ENCODE peak calls at places on chromosomes 7 and 10, in eight cellular contexts. X, Z, H, V, G, Y, K and S are unnamed samples.

GRCh38 chr10:119060107-119060506 is 20.5 kb downstream of the EIF3A start:
- DNase-seq in Y (no peak), G (no peak), H (no peak), Z (no peak), X (no peak), K (no peak), V (no peak), S (no peak)

GRCh38 chr7:99788554-99788953 is 4.6 kb upstream of the CYP3A4 start:
- DNase-seq in Y (no peak), V (no peak), Z (no peak), K (peak; percentile 78), H (no peak), X (no peak), G (no peak), S (no peak)

GRCh38 chr7:55030314-55030713 is 11.5 kb downstream of the EGFR start:
- DNase-seq in K (peak; percentile 49), Y (no peak), H (no peak), G (no peak), Z (no peak), V (no peak), X (no peak), S (no peak)

GRCh38 chr7:129494041-129494440 is 8.3 kb upstream of the SMKR1 start:
- DNase-seq in Z (no peak), K (peak; percentile 89), V (no peak), Y (peak; percentile 19), X (no peak), H (no peak), G (no peak), S (no peak)

GRCh38 chr10:32379314-32379949 is 32.5 kb upstream of the EPC1 start:
- DNase-seq in X (no peak), G (no peak), Z (no peak), Y (peak; percentile 68), K (peak; percentile 80), H (no peak), V (no peak), S (no peak)

GRCh38 chr7:73839743-73840714 is 2.3 kb downstream of the METTL27 start:
- DNase-seq in K (no peak), G (no peak), X (peak; percentile 76), Y (no peak), H (no peak), V (no peak), Z (no peak), S (no peak)

GRCh38 chr7:140519007-140519399 is 39.7 kb upstream of the MKRN1 start:
- DNase-seq in X (no peak), Y (no peak), Z (no peak), V (no peak), K (no peak), G (peak; percentile 37), H (no peak), S (no peak)

GRCh38 chr7:33933611-33934281 is 28.4 kb downstream of the BMPER start:
- DNase-seq in X (peak; percentile 17), Y (no peak), Z (no peak), K (peak; percentile 97), H (no peak), V (no peak), G (no peak), S (no peak)

GRCh38 chr7:102004229-102004628 is 186.8 kb downstream of the CUX1 start:
- DNase-seq in X (no peak), G (no peak), K (peak; percentile 23), Z (no peak), V (no peak), Y (no peak), H (no peak), S (no peak)

GRCh38 chr10:14409856-14410458 is 79.2 kb upstream of the FRMD4A start:
- DNase-seq in K (no peak), Y (no peak), G (no peak), V (no peak), X (no peak), H (no peak), Z (no peak), S (no peak)

GRCh38 chr10:60555710-60556109 is 166.0 kb upstream of the ANK3 start:
- DNase-seq in H (no peak), K (no peak), Y (no peak), G (no peak), V (no peak), Z (no peak), X (no peak), S (no peak)

GRCh38 chr10:49300140-49300974 is 1.4 kb downstream of the C10orf71 start:
- DNase-seq in V (no peak), Y (peak; percentile 34), G (peak; percentile 22), H (no peak), X (no peak), K (peak; percentile 28), Z (no peak), S (no peak)

GRCh38 chr10:124009616-124010015 is 83.8 kb downstream of the CHST15 start:
- DNase-seq in Z (no peak), V (no peak), Y (no peak), G (no peak), X (no peak), H (no peak), K (no peak), S (peak; percentile 43)

GRCh38 chr10:1360581-1361164 is 304.5 kb downstream of the WDR37 start:
- DNase-seq in G (no peak), K (no peak), Z (no peak), V (no peak), H (no peak), Y (peak; percentile 41), X (no peak), S (no peak)

GRCh38 chr10:53314856-53315255 is 542.3 kb upstream of the MBL2 start:
- DNase-seq in X (no peak), H (no peak), K (peak; percentile 72), Y (peak; percentile 44), Z (no peak), V (no peak), G (no peak), S (no peak)

GRCh38 chr7:99489235-99489634 is 10.8 kb downstream of the ZNF394 start:
- DNase-seq in H (no peak), V (no peak), Z (no peak), G (no peak), X (no peak), K (no peak), Y (no peak), S (no peak)

GRCh38 chr7:1087952-1088920 is at the start of gene GPER1:
- DNase-seq in Z (peak; percentile 56), G (peak; percentile 86), X (no peak), V (no peak), H (no peak), Y (peak; percentile 81), K (peak; percentile 67), S (peak; percentile 95)

GRCh38 chr7:123709525-123709924 is 39.3 kb downstream of the WASL start:
- DNase-seq in V (no peak), K (no peak), Y (no peak), X (no peak), H (no peak), Z (no peak), G (no peak), S (no peak)

GRCh38 chr10:129274928-129275474 is 192.0 kb upstream of the MGMT start:
- DNase-seq in Y (no peak), V (no peak), K (no peak), H (no peak), Z (no peak), G (no peak), X (no peak), S (no peak)

GRCh38 chr10:3828404-3829192 is 43.6 kb upstream of the KLF6 start:
- DNase-seq in G (no peak), K (peak; percentile 77), X (no peak), Y (peak; percentile 54), V (no peak), H (no peak), Z (no peak), S (no peak)

GRCh38 chr7:118755067-118755625 is 530.6 kb downstream of the ANKRD7 start:
- DNase-seq in Z (no peak), X (no peak), K (no peak), H (no peak), Y (no peak), G (no peak), V (no peak), S (no peak)
- TF ChIP-seq CTCF in Z (no peak), X (no peak), K (no peak), H (no peak), Y (no peak), G (no peak), V (no peak), S (no peak)

GRCh38 chr10:68600041-68600778 is 40.1 kb downstream of the TET1 start:
- DNase-seq in Y (peak; percentile 76), V (peak; percentile 43), G (peak; percentile 83), Z (peak; percentile 67), X (peak; percentile 68), H (peak; percentile 64), K (peak; percentile 85), S (peak; percentile 56)

GRCh38 chr10:68599754-68600040 is 39.6 kb downstream of the TET1 start:
- DNase-seq in X (no peak), K (no peak), V (no peak), G (no peak), Z (no peak), Y (no peak), H (no peak), S (no peak)

GRCh38 chr10:68601490-68602265 is 41.5 kb downstream of the TET1 start:
- DNase-seq in V (no peak), Y (no peak), X (no peak), K (no peak), Z (no peak), H (no peak), G (no peak), S (no peak)

GRCh38 chr10:68597407-68597806 is 37.3 kb downstream of the TET1 start:
- DNase-seq in V (no peak), K (no peak), G (no peak), Y (no peak), H (no peak), X (no peak), Z (no peak), S (no peak)

GRCh38 chr10:68598978-68599753 is 39.0 kb downstream of the TET1 start:
- DNase-seq in V (no peak), K (peak; percentile 78), H (peak; percentile 57), X (no peak), Z (peak; percentile 35), Y (peak; percentile 39), G (peak; percentile 34), S (no peak)
- H3K4me3 ChIP-seq in V (no peak overlapping the region), K (peak overlapping the region; percentile 16), H (peak overlapping the region; percentile 51), X (no peak overlapping the region), Z (no peak overlapping the region), Y (no peak overlapping the region), G (no peak overlapping the region), S (peak overlapping the region; percentile 37)

DNA sequence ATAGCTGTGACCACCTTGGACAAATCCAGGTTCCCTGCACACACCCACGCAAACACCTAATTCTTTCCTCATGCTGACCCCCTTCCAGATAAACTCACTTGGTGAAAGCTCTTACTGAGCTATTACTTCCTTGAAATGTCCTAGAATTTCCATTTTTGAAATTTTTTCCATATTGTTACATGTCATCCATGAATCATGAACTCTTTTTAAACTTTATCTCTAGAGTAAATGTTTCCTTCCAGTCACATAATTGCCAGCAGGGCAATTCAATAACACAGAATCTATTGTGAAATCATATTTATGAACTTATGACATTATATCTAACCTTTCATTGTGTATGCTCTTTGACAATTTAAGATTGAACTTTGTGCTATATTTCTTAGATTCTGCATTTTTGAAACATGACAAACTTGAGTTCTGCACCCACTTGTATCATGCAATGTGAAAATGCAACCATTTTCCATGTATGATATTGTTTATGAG is 26.8 kb upstream of the FGL2 start:
- DNase-seq in K (peak; percentile 14), G (no peak), H (no peak), Z (no peak), V (no peak), X (no peak), Y (no peak), S (no peak)
- TF ChIP-seq CTCF in K (no peak), G (no peak), H (no peak), Z (no peak), V (no peak), X (no peak), Y (no peak), S (no peak)

GRCh38 chr7:7773334-7774308 is 55.2 kb upstream of the RPA3 start:
- DNase-seq in G (no peak), Y (no peak), K (no peak), V (no peak), Z (no peak), X (no peak), H (no peak), S (no peak)
- H3K4me3 ChIP-seq in G (no peak overlapping the region), Y (no peak overlapping the region), K (no peak overlapping the region), V (no peak overlapping the region), Z (no peak overlapping the region), X (no peak overlapping the region), H (no peak overlapping the region), S (no peak overlapping the region)